ENCODE peak calls at places on chromosomes 1 and 21, in five cellular contexts. W, E, L, O and M are unnamed samples.

GRCh38 chr1:180881806-180882509 is 30.7 kb upstream of the KIAA1614 start:
- DNase-seq in W (peak), E (peak), L (peak), O (peak), M (peak)

GRCh38 chr1:3217096-3217724 is 148.2 kb downstream of the PRDM16 start:
- DNase-seq in W (no peak), E (no peak), L (no peak), O (no peak), M (no peak)

GRCh38 chr21:34351786-34352241 is 12.0 kb upstream of the KCNE2 start:
- DNase-seq in W (peak), E (peak), L (peak), O (peak), M (peak)

GRCh38 chr1:55572878-55573734 is 357.9 kb upstream of the USP24 start:
- DNase-seq in W (no peak), E (peak), L (no peak), O (no peak), M (no peak)

GRCh38 chr21:14284439-14284838 is 68.5 kb downstream of the RBM11 start:
- DNase-seq in W (no peak), E (no peak), L (no peak), O (no peak), M (no peak)

GRCh38 chr1:236083650-236084385 is 18.9 kb upstream of the NID1 start:
- DNase-seq in W (no peak), E (no peak), L (no peak), O (no peak), M (no peak)

GRCh38 chr1:147762233-147763024 is 2.0 kb upstream of the GJA5 start:
- DNase-seq in W (no peak), E (no peak), L (no peak), O (peak), M (no peak)

GRCh38 chr1:85409516-85409915 is 55.4 kb downstream of the DDAH1 start:
- DNase-seq in W (no peak), E (no peak), L (no peak), O (no peak), M (no peak)

GRCh38 chr1:43981135-43981491 is 2.1 kb downstream of the B4GALT2 start:
- DNase-seq in W (no peak), E (no peak), L (peak), O (no peak), M (no peak)

GRCh38 chr1:162366671-162367070 is 10.0 kb downstream of the SPATA46 start:
- DNase-seq in W (peak), E (no peak), L (no peak), O (no peak), M (no peak)

GRCh38 chr1:10415211-10415930 is 14.9 kb upstream of the CENPS start:
- DNase-seq in W (peak), E (peak), L (no peak), O (peak), M (peak)

GRCh38 chr1:10854856-10855459 is 58.5 kb upstream of the CASZ1 start:
- DNase-seq in W (no peak), E (no peak), L (no peak), O (no peak), M (no peak)

GRCh38 chr21:22044431-22044830 is 1046.2 kb downstream of the NCAM2 start:
- DNase-seq in W (no peak), E (no peak), L (no peak), O (no peak), M (no peak)

GRCh38 chr1:1230656-1231399 is 973 bp downstream of the SDF4 start:
- DNase-seq in W (peak), E (peak), L (peak), O (peak), M (peak)

GRCh38 chr1:44826375-44827196 is 16.5 kb downstream of the PTCH2 start:
- DNase-seq in W (peak), E (no peak), L (peak), O (peak), M (peak)

GRCh38 chr1:20992327-20993056 is 184.2 kb downstream of the EIF4G3 start:
- DNase-seq in W (no peak), E (no peak), L (no peak), O (no peak), M (no peak)

GRCh38 chr1:31372961-31373896 is at the start of gene FABP3:
- DNase-seq in W (peak), E (no peak), L (peak), O (peak), M (peak)
- TF ChIP-seq MAX in W (no peak), E (no peak), L (no peak), O (peak), M (no peak)

GRCh38 chr1:59421232-59421920 is 124.5 kb downstream of the FGGY start:
- DNase-seq in W (no peak), E (no peak), L (no peak), O (no peak), M (no peak)

GRCh38 chr1:59427155-59427554 is 130.3 kb downstream of the FGGY start:
- DNase-seq in W (peak), E (peak), L (no peak), O (no peak), M (no peak)

GRCh38 chr1:59427784-59428183 is 130.9 kb downstream of the FGGY start:
- DNase-seq in W (no peak), E (no peak), L (no peak), O (no peak), M (no peak)

GRCh38 chr1:59418361-59418760 is 121.5 kb downstream of the FGGY start:
- DNase-seq in W (no peak), E (no peak), L (no peak), O (no peak), M (no peak)

DNA sequence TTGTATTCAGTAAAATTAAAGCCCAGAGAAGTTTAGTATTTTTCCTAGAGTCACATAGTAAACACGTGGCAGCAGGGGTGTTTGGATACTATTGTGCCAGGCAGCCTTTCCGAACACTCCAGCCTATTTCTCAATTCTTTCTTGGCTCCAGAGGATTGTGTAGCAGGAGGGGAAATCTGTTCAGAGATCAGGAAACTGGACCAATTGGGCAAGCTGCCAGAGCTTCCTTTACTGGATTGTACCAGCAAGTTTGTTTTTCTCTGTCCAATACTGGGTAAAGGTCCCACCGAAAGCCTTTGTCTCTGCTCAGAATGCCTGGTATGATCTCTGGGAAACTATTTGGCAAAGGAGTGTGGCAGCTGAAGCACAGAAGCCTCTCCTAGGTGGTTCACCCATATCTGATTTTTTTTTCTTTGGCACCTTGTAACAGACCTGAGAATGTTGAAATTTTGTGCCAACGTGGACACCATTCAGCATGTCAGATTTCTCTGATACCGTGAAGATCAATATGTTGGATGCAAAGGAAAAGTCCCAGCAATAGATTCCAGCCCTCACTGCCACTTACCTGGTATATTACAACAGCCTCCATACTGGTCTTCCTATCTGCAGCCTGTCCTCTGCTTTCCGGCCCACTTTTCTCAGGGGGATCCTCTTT is 126.2 kb downstream of the FGGY start:
- DNase-seq in W (no peak), E (no peak), L (peak), O (peak), M (no peak)
- TF ChIP-seq MAX in W (no peak), E (no peak), L (no peak), O (peak), M (no peak)

GRCh38 chr1:71881611-71882010 is 400.7 kb downstream of the NEGR1 start:
- DNase-seq in W (no peak), E (no peak), L (no peak), O (no peak), M (peak)
- TF ChIP-seq MAX in W (no peak), E (no peak), L (no peak), O (no peak), M (peak)

GRCh38 chr1:96710708-96711477 is 10.7 kb upstream of the PTBP2 start:
- DNase-seq in W (no peak), E (no peak), L (no peak), O (no peak), M (peak)
- TF ChIP-seq MAX in W (no peak), E (no peak), L (no peak), O (no peak), M (no peak)

GRCh38 chr1:65894738-65895605 is 102.3 kb downstream of the PDE4B start:
- DNase-seq in W (no peak), E (no peak), L (no peak), O (no peak), M (no peak)

GRCh38 chr1:65897485-65897884 is 104.8 kb downstream of the PDE4B start:
- DNase-seq in W (no peak), E (no peak), L (no peak), O (no peak), M (no peak)

GRCh38 chr1:65896721-65897120 is 104.0 kb downstream of the PDE4B start:
- DNase-seq in W (no peak), E (no peak), L (no peak), O (no peak), M (no peak)
- TF ChIP-seq MAX in W (no peak), E (no peak), L (no peak), O (no peak), M (no peak)

GRCh38 chr1:228308628-228309547 is 97.7 kb downstream of the TRIM11 start:
- DNase-seq in W (peak), E (peak), L (peak), O (no peak), M (no peak)
- TF ChIP-seq MAX in W (no peak), E (no peak), L (no peak), O (no peak), M (no peak)

GRCh38 chr21:32349333-32349944 is 43.4 kb downstream of the URB1 start:
- DNase-seq in W (no peak), E (no peak), L (no peak), O (no peak), M (no peak)
- TF ChIP-seq MAX in W (no peak), E (no peak), L (no peak), O (no peak), M (no peak)

GRCh38 chr1:28905921-28906666 is 8.3 kb upstream of the EPB41 start:
- DNase-seq in W (no peak), E (no peak), L (no peak), O (no peak), M (no peak)
- TF ChIP-seq MAX in W (no peak), E (no peak), L (no peak), O (no peak), M (no peak)

GRCh38 chr1:168138134-168138533 is 1.4 kb upstream of the GPR161 start:
- DNase-seq in W (no peak), E (no peak), L (no peak), O (no peak), M (no peak)

GRCh38 chr1:168135116-168135981 is 1.4 kb downstream of the GPR161 start:
- DNase-seq in W (no peak), E (no peak), L (peak), O (peak), M (no peak)

GRCh38 chr1:168135982-168136708 is 585 bp downstream of the GPR161 start:
- DNase-seq in W (peak), E (no peak), L (peak), O (peak), M (no peak)

GRCh38 chr1:168137515-168137821 is 738 bp upstream of the GPR161 start:
- DNase-seq in W (no peak), E (no peak), L (no peak), O (no peak), M (no peak)

DNA sequence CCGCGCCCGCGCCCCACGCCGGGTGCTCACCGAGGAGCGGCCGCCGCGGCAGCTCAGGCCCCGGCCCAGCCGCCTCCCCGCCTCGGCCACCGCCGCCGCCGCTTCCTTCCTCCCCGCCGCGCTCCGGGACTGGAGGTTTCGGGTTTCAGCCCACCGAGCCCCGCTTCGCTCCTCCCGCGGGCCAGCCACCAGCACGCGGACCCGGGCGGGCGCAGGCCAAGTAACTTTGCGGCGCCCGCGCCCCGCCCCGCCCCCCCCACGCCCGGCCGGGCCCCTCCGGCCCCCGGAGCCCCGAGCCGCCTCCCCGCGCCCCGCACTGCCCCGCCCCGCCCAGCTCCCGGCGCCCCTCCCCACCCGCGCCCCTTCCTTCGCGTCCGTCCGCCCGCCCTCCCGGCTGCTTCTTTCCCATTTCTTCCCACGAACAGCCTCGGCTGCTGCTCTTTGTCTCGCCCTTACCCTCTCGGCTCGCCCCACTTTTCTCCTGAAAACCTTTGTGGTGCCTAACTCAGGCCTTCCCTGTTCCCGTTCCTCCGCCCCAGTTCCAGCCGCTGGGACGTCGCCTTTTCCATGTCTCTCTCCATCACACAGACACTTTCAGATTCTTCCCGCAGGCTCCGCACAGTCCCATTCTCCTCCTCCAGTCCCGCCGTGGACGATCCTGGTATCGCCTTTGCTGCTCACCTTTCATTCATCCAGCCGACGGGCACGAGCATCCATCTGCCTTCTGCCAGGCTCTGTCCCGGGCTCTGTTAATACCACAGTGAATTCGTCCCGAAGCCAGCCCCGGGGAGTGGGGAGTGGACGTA is at the start of gene GPR161:
- DNase-seq in W (peak), E (peak), L (peak), O (peak), M (peak)
- TF ChIP-seq MAX in W (no peak), E (peak), L (no peak), O (no peak), M (no peak)

GRCh38 chr1:218585565-218586184 is 240.5 kb downstream of the TGFB2 start:
- DNase-seq in W (no peak), E (peak), L (peak), O (peak), M (no peak)
- TF ChIP-seq MAX in W (no peak), E (peak), L (peak), O (no peak), M (no peak)